ENCODE peak calls at places on chromosome 12, in nine cellular contexts. K, X, R, L, M, B, G, H and W are unnamed samples.
A peak's percentile ranks its signal among the peaks of the same experiment; 100 is the strongest.

GRCh38 chr12:25840678-25841077 is 117.8 kb upstream of the RASSF8 start:
- DNase-seq in K (no peak), X (no peak), R (peak; percentile 26), L (no peak), M (peak; percentile 73), B (no peak), G (no peak), H (no peak), W (no peak)

GRCh38 chr12:120101617-120102016 is 14.9 kb downstream of the RAB35 start:
- DNase-seq in K (no peak), X (no peak), R (no peak), L (peak; percentile 54), M (no peak), B (no peak), G (no peak), H (no peak), W (no peak)

GRCh38 chr12:132520421-132521199 is 30.7 kb downstream of the FBRSL1 start:
- DNase-seq in K (no peak), X (no peak), R (no peak), L (no peak), M (no peak), B (no peak), G (no peak), H (no peak), W (no peak)

GRCh38 chr12:91774471-91774921 is 371.1 kb downstream of the BTG1 start:
- DNase-seq in K (no peak), X (peak; percentile 33), R (peak; percentile 53), L (no peak), M (peak; percentile 69), B (peak; percentile 34), G (no peak), H (peak; percentile 13), W (no peak)

GRCh38 chr12:121190523-121191031 is 19.4 kb upstream of the P2RX4 start:
- DNase-seq in K (peak; percentile 93), X (peak; percentile 35), R (peak; percentile 91), L (no peak), M (peak; percentile 88), B (no peak), G (no peak), H (no peak), W (no peak)

GRCh38 chr12:26028953-26029740 is 70.7 kb downstream of the RASSF8 start:
- DNase-seq in K (peak; percentile 48), X (peak; percentile 58), R (peak; percentile 72), L (no peak), M (peak; percentile 86), B (no peak), G (peak; percentile 40), H (no peak), W (peak; percentile 59)

GRCh38 chr12:21509768-21510167 is 8.2 kb downstream of the GOLT1B start:
- DNase-seq in K (no peak), X (no peak), R (no peak), L (no peak), M (no peak), B (no peak), G (no peak), H (no peak), W (no peak)

GRCh38 chr12:23055004-23055403 is 430.0 kb downstream of the ETNK1 start:
- DNase-seq in K (peak; percentile 84), X (peak; percentile 54), R (peak; percentile 12), L (no peak), M (peak; percentile 4), B (no peak), G (peak; percentile 8), H (no peak), W (peak; percentile 83)

GRCh38 chr12:2138871-2139308 is 86.1 kb downstream of the CACNA1C start:
- DNase-seq in K (no peak), X (peak; percentile 38), R (peak; percentile 21), L (no peak), M (peak; percentile 59), B (no peak), G (no peak), H (no peak), W (no peak)

GRCh38 chr12:89236748-89237428 is 115.4 kb downstream of the DUSP6 start:
- DNase-seq in K (no peak), X (no peak), R (peak; percentile 53), L (no peak), M (peak; percentile 42), B (no peak), G (peak; percentile 13), H (no peak), W (no peak)

GRCh38 chr12:70044170-70044569 is 199.1 kb upstream of the CNOT2 start:
- DNase-seq in K (no peak), X (no peak), R (peak; percentile 14), L (no peak), M (no peak), B (no peak), G (no peak), H (no peak), W (no peak)

GRCh38 chr12:116672842-116673516 is 64.9 kb downstream of the SPRING1 start:
- DNase-seq in K (no peak), X (no peak), R (no peak), L (no peak), M (no peak), B (no peak), G (no peak), H (no peak), W (no peak)

GRCh38 chr12:10243803-10244520 is 31.3 kb downstream of the GABARAPL1 start:
- DNase-seq in K (no peak), X (no peak), R (no peak), L (no peak), M (no peak), B (no peak), G (no peak), H (no peak), W (no peak)

GRCh38 chr12:116332705-116333380 is 55.4 kb upstream of the MED13L start:
- DNase-seq in K (no peak), X (no peak), R (no peak), L (no peak), M (no peak), B (no peak), G (no peak), H (no peak), W (no peak)

GRCh38 chr12:107353312-107353711 is 260.0 kb upstream of the CRY1 start:
- DNase-seq in K (no peak), X (no peak), R (no peak), L (no peak), M (no peak), B (no peak), G (no peak), H (no peak), W (no peak)

GRCh38 chr12:12008931-12009611 is 61.7 kb upstream of the BCL2L14 start:
- DNase-seq in K (peak; percentile 92), X (no peak), R (peak; percentile 73), L (no peak), M (peak; percentile 28), B (no peak), G (no peak), H (no peak), W (no peak)

GRCh38 chr12:124169577-124169976 is 125.3 kb upstream of the RFLNA start:
- DNase-seq in K (no peak), X (no peak), R (no peak), L (no peak), M (no peak), B (no peak), G (no peak), H (no peak), W (no peak)

GRCh38 chr12:43835264-43835655 is 621 bp upstream of the TMEM117 start:
- DNase-seq in K (no peak), X (no peak), R (no peak), L (no peak), M (no peak), B (no peak), G (no peak), H (no peak), W (no peak)

GRCh38 chr12:57255916-57256315 is 4.9 kb upstream of the STAC3 start:
- DNase-seq in K (no peak), X (no peak), R (no peak), L (no peak), M (no peak), B (no peak), G (no peak), H (no peak), W (no peak)
- H3K36me3 ChIP-seq in K (peaks cover 2% of the 10 kb centered on the region), X (no peaks in the 10 kb centered on the region), R (peaks cover 32% of the 10 kb centered on the region), L (peaks cover 40% of the 10 kb centered on the region), M (peaks cover 50% of the 10 kb centered on the region), B (peaks cover 50% of the 10 kb centered on the region), G (peaks cover 5% of the 10 kb centered on the region), H (peaks cover 8% of the 10 kb centered on the region), W (peaks cover 29% of the 10 kb centered on the region)

DNA sequence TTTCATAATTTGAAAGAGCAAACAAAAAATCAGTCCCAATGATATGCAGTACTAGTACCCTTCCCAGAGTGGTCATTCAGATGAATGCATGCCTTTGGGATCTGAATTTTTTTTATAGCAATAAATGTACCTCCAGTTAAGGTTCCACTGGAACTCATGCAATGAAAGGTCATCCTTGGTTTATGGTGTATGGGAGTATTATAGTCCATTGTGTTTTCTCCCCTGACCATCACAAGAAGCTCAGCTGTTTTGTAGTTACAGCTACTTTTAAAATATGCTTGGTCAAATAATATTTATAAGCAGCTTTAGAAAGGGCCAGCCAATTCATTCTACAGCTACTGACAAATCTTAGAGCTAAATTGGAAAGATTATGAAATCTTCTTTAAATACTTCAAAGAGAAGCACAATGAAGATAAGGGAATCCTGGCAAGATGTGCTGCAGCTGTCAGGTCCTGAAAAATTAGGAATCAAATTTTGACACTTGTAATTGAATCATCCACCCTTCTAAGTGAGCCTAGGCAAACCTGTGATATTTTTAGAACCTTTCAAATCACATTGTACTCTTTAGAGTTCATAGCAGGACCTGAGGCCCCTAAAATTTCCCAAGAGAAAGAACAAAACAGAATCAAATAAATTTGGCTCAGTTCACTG is 46.5 kb downstream of the IFT81 start:
- DNase-seq in K (no peak), X (no peak), R (no peak), L (no peak), M (no peak), B (peak; percentile 26), G (no peak), H (no peak), W (no peak)
- H3K4me3 ChIP-seq in K (no peak overlapping the region), X (no peak overlapping the region), R (no peak overlapping the region), L (no peak overlapping the region), M (no peak overlapping the region), B (no peak overlapping the region), G (no peak overlapping the region), H (no peak overlapping the region), W (no peak overlapping the region)

GRCh38 chr12:106080111-106080732 is 58.5 kb downstream of the NUAK1 start:
- DNase-seq in K (no peak), X (no peak), R (peak; percentile 81), L (no peak), M (peak; percentile 83), B (no peak), G (no peak), H (no peak), W (no peak)
- H3K36me3 ChIP-seq in K (peaks cover 6% of the 10 kb centered on the region), X (no peaks in the 10 kb centered on the region), R (peaks cover 14% of the 10 kb centered on the region), L (no peaks in the 10 kb centered on the region), M (peaks cover 57% of the 10 kb centered on the region), B (no peaks in the 10 kb centered on the region), G (no peaks in the 10 kb centered on the region), H (no peaks in the 10 kb centered on the region), W (peaks cover 19% of the 10 kb centered on the region)

DNA sequence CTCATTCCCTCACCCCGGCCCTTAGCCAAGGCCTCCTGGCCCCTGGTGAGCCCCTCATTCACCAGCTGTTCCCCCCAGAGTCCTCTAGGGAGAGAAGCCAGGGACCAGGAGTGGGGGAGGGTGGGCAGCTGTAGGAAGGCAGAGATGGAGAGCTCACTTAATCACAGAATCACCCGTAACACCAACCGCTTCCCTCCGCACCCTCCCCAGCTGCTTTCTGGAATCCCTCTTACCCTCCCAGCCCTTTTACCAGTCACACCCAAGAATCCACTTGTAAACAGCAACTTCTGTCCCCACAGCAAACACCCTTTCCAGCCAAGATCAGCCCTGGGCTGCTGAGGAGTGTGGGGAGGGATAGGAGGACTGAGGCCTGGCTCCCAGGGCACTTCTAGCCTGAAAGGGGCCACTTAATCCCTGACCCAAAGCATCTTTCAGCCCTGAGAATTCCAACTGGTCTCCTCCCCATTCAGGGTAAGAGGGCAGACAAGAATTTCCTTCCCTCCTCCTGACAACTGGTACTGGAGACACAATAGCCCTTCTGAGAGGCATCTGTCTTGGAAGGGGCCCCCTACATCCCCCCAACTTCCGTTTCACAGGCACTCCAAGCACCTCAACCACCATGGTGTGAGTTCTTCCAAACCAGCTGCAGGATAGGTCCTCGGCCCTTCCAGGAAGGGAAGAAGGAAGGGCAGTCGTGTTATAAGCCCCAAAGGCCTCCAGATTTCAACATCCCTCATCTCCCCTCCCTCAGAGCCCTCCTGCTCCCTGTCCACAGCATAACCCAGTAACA is 18.6 kb downstream of the NCKAP5L start:
- DNase-seq in K (peak; percentile 53), X (no peak), R (no peak), L (no peak), M (no peak), B (no peak), G (no peak), H (no peak), W (no peak)
- H3K4me3 ChIP-seq in K (no peak overlapping the region), X (no peak overlapping the region), R (no peak overlapping the region), L (no peak overlapping the region), M (peak overlapping the region; percentile 48), B (no peak overlapping the region), G (no peak overlapping the region), H (no peak overlapping the region), W (no peak overlapping the region)